ENCODE peak calls at places on chromosomes 6 and 20, in eight cellular contexts. K, R, L, S, F, E, G and T are unnamed samples.

GRCh38 chr6:6752129-6752528 is 163.6 kb downstream of the LY86 start:
- DNase-seq in K (no peak), R (no peak), L (no peak), S (no peak), F (no peak), E (no peak), G (no peak), T (no peak)

GRCh38 chr6:107075951-107076381 is 39.3 kb downstream of the BEND3 start:
- DNase-seq in K (no peak), R (no peak), L (peak; percentile 7), S (no peak), F (no peak), E (no peak), G (no peak), T (no peak)

GRCh38 chr6:40620546-40620945 is 33.4 kb upstream of the LRFN2 start:
- DNase-seq in K (no peak), R (no peak), L (no peak), S (no peak), F (no peak), E (no peak), G (no peak), T (no peak)

GRCh38 chr6:52049252-52050050 is 38.0 kb downstream of the PKHD1 start:
- DNase-seq in K (no peak), R (no peak), L (peak; percentile 21), S (no peak), F (no peak), E (no peak), G (no peak), T (no peak)

GRCh38 chr20:63518946-63519764 is 1.4 kb upstream of the PPDPF start:
- DNase-seq in K (no peak), R (peak; percentile 47), L (no peak), S (peak; percentile 25), F (peak; percentile 26), E (no peak), G (no peak), T (no peak)

GRCh38 chr6:82862543-82862942 is 203.1 kb downstream of the UBE3D start:
- DNase-seq in K (no peak), R (no peak), L (no peak), S (no peak), F (no peak), E (no peak), G (no peak), T (no peak)

GRCh38 chr6:1001655-1002349 is 308.9 kb upstream of the EXOC2 start:
- DNase-seq in K (no peak), R (no peak), L (no peak), S (no peak), F (no peak), E (no peak), G (no peak), T (no peak)

GRCh38 chr6:161215193-161215592 is 58.7 kb downstream of the AGPAT4 start:
- DNase-seq in K (no peak), R (peak; percentile 56), L (no peak), S (no peak), F (no peak), E (no peak), G (no peak), T (no peak)

GRCh38 chr20:57426156-57426769 is 35.1 kb downstream of the RBM38 start:
- DNase-seq in K (no peak), R (no peak), L (no peak), S (no peak), F (no peak), E (no peak), G (no peak), T (no peak)
- H3K27ac ChIP-seq in K (no peak overlapping the region), R (no peak overlapping the region), L (no peak overlapping the region), S (no peak overlapping the region), F (no peak overlapping the region), E (no peak overlapping the region), G (no peak overlapping the region), T (no peak overlapping the region)

GRCh38 chr6:15526129-15526764 is 136.6 kb downstream of the DTNBP1 start:
- DNase-seq in K (no peak), R (no peak), L (no peak), S (no peak), F (no peak), E (no peak), G (no peak), T (peak; percentile 46)
- H3K27ac ChIP-seq in K (no peak overlapping the region), R (no peak overlapping the region), L (no peak overlapping the region), S (no peak overlapping the region), F (no peak overlapping the region), E (no peak overlapping the region), G (no peak overlapping the region), T (no peak overlapping the region)

DNA sequence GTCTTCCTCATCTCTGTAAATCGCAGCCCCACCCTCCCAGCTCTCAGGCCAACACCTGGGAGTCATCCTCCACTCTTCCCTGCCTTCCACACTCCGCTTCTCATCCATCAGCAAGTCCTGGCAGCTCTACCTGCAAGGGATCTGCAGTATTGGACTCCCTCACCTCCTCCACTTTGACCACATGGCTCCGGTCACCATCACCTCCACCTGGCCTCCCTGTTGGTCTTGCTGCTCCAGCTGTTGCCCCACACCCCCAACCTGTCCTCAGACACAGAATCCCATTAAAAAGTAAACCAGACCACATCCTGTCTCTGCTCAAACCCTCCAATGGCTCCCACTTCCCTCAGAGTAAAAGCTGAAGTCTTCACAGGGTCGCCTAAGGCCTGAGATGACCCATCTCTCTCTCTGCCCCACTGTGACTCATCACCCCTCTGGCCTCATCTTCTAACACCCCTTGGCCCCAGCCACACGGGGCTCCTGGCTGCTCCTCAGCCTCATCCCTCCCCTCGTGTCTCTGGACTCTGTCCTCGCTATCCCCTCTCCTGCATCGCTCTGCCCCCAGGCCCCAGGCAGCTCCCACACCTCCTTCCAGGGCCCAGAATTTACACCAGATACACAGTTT is 185.1 kb upstream of the SULF2 start:
- DNase-seq in K (no peak), R (no peak), L (no peak), S (no peak), F (no peak), E (no peak), G (no peak), T (no peak)
- H3K27ac ChIP-seq in K (no peak overlapping the region), R (no peak overlapping the region), L (no peak overlapping the region), S (no peak overlapping the region), F (no peak overlapping the region), E (no peak overlapping the region), G (no peak overlapping the region), T (no peak overlapping the region)

GRCh38 chr6:111280445-111280844 is 193.1 kb downstream of the SLC16A10 start:
- DNase-seq in K (no peak), R (no peak), L (no peak), S (no peak), F (no peak), E (no peak), G (no peak), T (no peak)

GRCh38 chr6:111278738-111279137 is 191.4 kb downstream of the SLC16A10 start:
- DNase-seq in K (no peak), R (no peak), L (no peak), S (no peak), F (no peak), E (no peak), G (no peak), T (no peak)

GRCh38 chr6:111277819-111278218 is 190.5 kb downstream of the SLC16A10 start:
- DNase-seq in K (no peak), R (no peak), L (no peak), S (no peak), F (no peak), E (no peak), G (no peak), T (no peak)

GRCh38 chr6:111282564-111282963 is 195.3 kb downstream of the SLC16A10 start:
- DNase-seq in K (no peak), R (no peak), L (no peak), S (no peak), F (no peak), E (no peak), G (no peak), T (no peak)

GRCh38 chr6:111283707-111284106 is 196.4 kb downstream of the SLC16A10 start:
- DNase-seq in K (no peak), R (no peak), L (no peak), S (no peak), F (no peak), E (no peak), G (no peak), T (no peak)
- H3K27ac ChIP-seq in K (no peak overlapping the region), R (no peak overlapping the region), L (no peak overlapping the region), S (no peak overlapping the region), F (no peak overlapping the region), E (no peak overlapping the region), G (peak overlapping the region; percentile 5), T (no peak overlapping the region)

GRCh38 chr6:137707590-137708360 is 159.3 kb upstream of the TNFAIP3 start:
- DNase-seq in K (peak; percentile 53), R (peak; percentile 66), L (peak; percentile 79), S (no peak), F (peak; percentile 46), E (peak; percentile 89), G (peak; percentile 66), T (peak; percentile 81)
- H3K27ac ChIP-seq in K (no peak overlapping the region), R (no peak overlapping the region), L (peak overlapping the region; percentile 65), S (no peak overlapping the region), F (no peak overlapping the region), E (peak overlapping the region; percentile 89), G (peak overlapping the region; percentile 13), T (peak overlapping the region; percentile 68)

GRCh38 chr20:47711046-47711752 is 74.1 kb downstream of the SULF2 start:
- DNase-seq in K (peak; percentile 79), R (no peak), L (no peak), S (no peak), F (no peak), E (no peak), G (peak; percentile 48), T (no peak)

GRCh38 chr20:47706345-47706744 is 78.9 kb downstream of the SULF2 start:
- DNase-seq in K (no peak), R (no peak), L (no peak), S (no peak), F (no peak), E (no peak), G (no peak), T (no peak)

GRCh38 chr20:47708140-47708807 is 77.0 kb downstream of the SULF2 start:
- DNase-seq in K (no peak), R (no peak), L (no peak), S (no peak), F (no peak), E (no peak), G (no peak), T (no peak)

GRCh38 chr20:47710665-47711045 is 74.6 kb downstream of the SULF2 start:
- DNase-seq in K (no peak), R (no peak), L (no peak), S (no peak), F (no peak), E (no peak), G (no peak), T (no peak)

GRCh38 chr20:47708953-47709833 is 76.1 kb downstream of the SULF2 start:
- DNase-seq in K (no peak), R (no peak), L (no peak), S (no peak), F (no peak), E (no peak), G (no peak), T (no peak)
- H3K27ac ChIP-seq in K (no peak overlapping the region), R (no peak overlapping the region), L (no peak overlapping the region), S (peak overlapping the region; percentile 26), F (no peak overlapping the region), E (no peak overlapping the region), G (no peak overlapping the region), T (no peak overlapping the region)